ENCODE peak calls at places on chromosomes 13 and 19, in seven cellular contexts. One of them, this sample, is unnamed.

GRCh38 chr13:97192166-97192565 is 30.0 kb upstream of the MBNL2 start:
- DNase-seq in AG04450: no peak
- DNase-seq in heart left ventricle: no peak
- DNase-seq in heart right ventricle: no peak
- DNase-seq in cardiac muscle cell: no peak
- DNase-seq in DND-41: no peak
- DNase-seq in cardiac fibroblast: no peak
- DNase-seq in this sample: no peak

GRCh38 chr13:74767031-74767430 is 632.8 kb upstream of the KLF12 start:
- DNase-seq in AG04450: no peak
- DNase-seq in heart left ventricle: no peak
- DNase-seq in heart right ventricle: no peak
- DNase-seq in cardiac muscle cell: peak
- DNase-seq in DND-41: no peak
- DNase-seq in cardiac fibroblast: peak
- DNase-seq in this sample: no peak

GRCh38 chr13:34208326-34208725 is 390.4 kb downstream of the RFC3 start:
- DNase-seq in AG04450: no peak
- DNase-seq in heart left ventricle: no peak
- DNase-seq in heart right ventricle: no peak
- DNase-seq in cardiac muscle cell: peak
- DNase-seq in DND-41: no peak
- DNase-seq in cardiac fibroblast: peak
- DNase-seq in this sample: no peak

GRCh38 chr13:30510811-30511371 is 45.2 kb upstream of the HMGB1 start:
- DNase-seq in AG04450: no peak
- DNase-seq in heart left ventricle: no peak
- DNase-seq in heart right ventricle: no peak
- DNase-seq in cardiac muscle cell: no peak
- DNase-seq in DND-41: no peak
- DNase-seq in cardiac fibroblast: no peak
- DNase-seq in this sample: no peak

GRCh38 chr13:40386586-40386985 is 279.9 kb downstream of the FOXO1 start:
- DNase-seq in AG04450: no peak
- DNase-seq in heart left ventricle: no peak
- DNase-seq in heart right ventricle: no peak
- DNase-seq in cardiac muscle cell: no peak
- DNase-seq in DND-41: no peak
- DNase-seq in cardiac fibroblast: no peak
- DNase-seq in this sample: no peak

GRCh38 chr13:113086031-113086750 is 19.4 kb upstream of the F7 start:
- DNase-seq in AG04450: no peak
- DNase-seq in heart left ventricle: peak
- DNase-seq in heart right ventricle: no peak
- DNase-seq in cardiac muscle cell: no peak
- DNase-seq in DND-41: no peak
- DNase-seq in cardiac fibroblast: no peak
- DNase-seq in this sample: no peak

GRCh38 chr19:33387351-33388230 is 14.1 kb downstream of the CEBPG start:
- DNase-seq in AG04450: no peak
- DNase-seq in heart left ventricle: peak
- DNase-seq in heart right ventricle: no peak
- DNase-seq in cardiac muscle cell: no peak
- DNase-seq in DND-41: no peak
- DNase-seq in cardiac fibroblast: no peak
- DNase-seq in this sample: no peak

GRCh38 chr19:55005684-55006488 is 32.2 kb downstream of the GP6 start:
- DNase-seq in AG04450: no peak
- DNase-seq in heart left ventricle: no peak
- DNase-seq in heart right ventricle: no peak
- DNase-seq in cardiac muscle cell: peak
- DNase-seq in DND-41: peak
- DNase-seq in cardiac fibroblast: no peak
- DNase-seq in this sample: peak

GRCh38 chr13:107743983-107744382 is 471.4 kb downstream of the LIG4 start:
- DNase-seq in AG04450: peak
- DNase-seq in heart left ventricle: no peak
- DNase-seq in heart right ventricle: no peak
- DNase-seq in cardiac muscle cell: peak
- DNase-seq in DND-41: no peak
- DNase-seq in cardiac fibroblast: peak
- DNase-seq in this sample: no peak

GRCh38 chr19:38932425-38933179 is 1.9 kb downstream of the MRPS12 start:
- DNase-seq in AG04450: no peak
- DNase-seq in heart left ventricle: no peak
- DNase-seq in heart right ventricle: no peak
- DNase-seq in cardiac muscle cell: peak
- DNase-seq in DND-41: peak
- DNase-seq in cardiac fibroblast: peak
- DNase-seq in this sample: peak

GRCh38 chr13:80341098-80341701 is at the start of gene SPRY2:
- DNase-seq in AG04450: peak
- DNase-seq in heart left ventricle: peak
- DNase-seq in heart right ventricle: peak
- DNase-seq in cardiac muscle cell: peak
- DNase-seq in DND-41: peak
- DNase-seq in cardiac fibroblast: peak
- DNase-seq in this sample: peak

GRCh38 chr19:49637865-49638350 is 2.0 kb downstream of the RRAS start:
- DNase-seq in AG04450: no peak
- DNase-seq in heart left ventricle: peak
- DNase-seq in heart right ventricle: peak
- DNase-seq in cardiac muscle cell: peak
- DNase-seq in DND-41: no peak
- DNase-seq in cardiac fibroblast: peak
- DNase-seq in this sample: no peak

GRCh38 chr19:41896581-41896942 is 13.6 kb downstream of the ARHGEF1 start:
- DNase-seq in AG04450: no peak
- DNase-seq in heart left ventricle: no peak
- DNase-seq in heart right ventricle: no peak
- DNase-seq in cardiac muscle cell: no peak
- DNase-seq in DND-41: no peak
- DNase-seq in cardiac fibroblast: no peak
- DNase-seq in this sample: no peak

GRCh38 chr19:15251749-15252397 is 19.6 kb upstream of the EPHX3 start:
- DNase-seq in AG04450: peak
- DNase-seq in heart left ventricle: peak
- DNase-seq in heart right ventricle: peak
- DNase-seq in cardiac muscle cell: peak
- DNase-seq in DND-41: no peak
- DNase-seq in cardiac fibroblast: peak
- DNase-seq in this sample: no peak

GRCh38 chr13:111115841-111116500 is 861 bp downstream of the ARHGEF7 start:
- DNase-seq in AG04450: peak
- DNase-seq in heart left ventricle: peak
- DNase-seq in heart right ventricle: peak
- DNase-seq in cardiac muscle cell: peak
- DNase-seq in DND-41: no peak
- DNase-seq in cardiac fibroblast: peak
- DNase-seq in this sample: no peak

GRCh38 chr19:35776102-35776788 is 881 bp downstream of the ARHGAP33 start:
- DNase-seq in AG04450: no peak
- DNase-seq in heart left ventricle: no peak
- DNase-seq in heart right ventricle: no peak
- DNase-seq in cardiac muscle cell: no peak
- DNase-seq in DND-41: no peak
- DNase-seq in cardiac fibroblast: no peak
- DNase-seq in this sample: no peak

GRCh38 chr13:51070005-51070649 is 40.9 kb downstream of the C13orf42 start:
- DNase-seq in AG04450: peak
- DNase-seq in heart left ventricle: peak
- DNase-seq in heart right ventricle: peak
- DNase-seq in cardiac muscle cell: peak
- DNase-seq in DND-41: peak
- DNase-seq in cardiac fibroblast: peak
- DNase-seq in this sample: peak
- TF ChIP-seq CTCF in AG04450: peak
- TF ChIP-seq CTCF in heart left ventricle: peak
- TF ChIP-seq CTCF in heart right ventricle: peak
- TF ChIP-seq CTCF in cardiac muscle cell: peak
- TF ChIP-seq CTCF in DND-41: peak
- TF ChIP-seq CTCF in cardiac fibroblast: peak
- TF ChIP-seq CTCF in this sample: peak

GRCh38 chr13:99992912-99993311 is 11.3 kb downstream of the ZIC2 start:
- DNase-seq in AG04450: no peak
- DNase-seq in heart left ventricle: no peak
- DNase-seq in heart right ventricle: no peak
- DNase-seq in cardiac muscle cell: no peak
- DNase-seq in DND-41: no peak
- DNase-seq in cardiac fibroblast: no peak
- DNase-seq in this sample: no peak

GRCh38 chr13:99992376-99992775 is 10.8 kb downstream of the ZIC2 start:
- DNase-seq in AG04450: no peak
- DNase-seq in heart left ventricle: no peak
- DNase-seq in heart right ventricle: no peak
- DNase-seq in cardiac muscle cell: no peak
- DNase-seq in DND-41: no peak
- DNase-seq in cardiac fibroblast: no peak
- DNase-seq in this sample: no peak

GRCh38 chr13:99991013-99991805 is 9.6 kb downstream of the ZIC2 start:
- DNase-seq in AG04450: no peak
- DNase-seq in heart left ventricle: no peak
- DNase-seq in heart right ventricle: no peak
- DNase-seq in cardiac muscle cell: no peak
- DNase-seq in DND-41: no peak
- DNase-seq in cardiac fibroblast: no peak
- DNase-seq in this sample: no peak

GRCh38 chr13:99990045-99990977 is 8.7 kb downstream of the ZIC2 start:
- DNase-seq in AG04450: no peak
- DNase-seq in heart left ventricle: no peak
- DNase-seq in heart right ventricle: no peak
- DNase-seq in cardiac muscle cell: no peak
- DNase-seq in DND-41: no peak
- DNase-seq in cardiac fibroblast: no peak
- DNase-seq in this sample: no peak

GRCh38 chr13:99991806-99992242 is 10.2 kb downstream of the ZIC2 start:
- DNase-seq in AG04450: no peak
- DNase-seq in heart left ventricle: no peak
- DNase-seq in heart right ventricle: no peak
- DNase-seq in cardiac muscle cell: no peak
- DNase-seq in DND-41: no peak
- DNase-seq in cardiac fibroblast: no peak
- DNase-seq in this sample: no peak
- H3K4me3 ChIP-seq in AG04450: no peak
- H3K4me3 ChIP-seq in heart left ventricle: no peak
- H3K4me3 ChIP-seq in heart right ventricle: no peak
- H3K4me3 ChIP-seq in cardiac muscle cell: no peak
- H3K4me3 ChIP-seq in DND-41: no peak
- H3K4me3 ChIP-seq in cardiac fibroblast: no peak
- H3K4me3 ChIP-seq in this sample: no peak

DNA sequence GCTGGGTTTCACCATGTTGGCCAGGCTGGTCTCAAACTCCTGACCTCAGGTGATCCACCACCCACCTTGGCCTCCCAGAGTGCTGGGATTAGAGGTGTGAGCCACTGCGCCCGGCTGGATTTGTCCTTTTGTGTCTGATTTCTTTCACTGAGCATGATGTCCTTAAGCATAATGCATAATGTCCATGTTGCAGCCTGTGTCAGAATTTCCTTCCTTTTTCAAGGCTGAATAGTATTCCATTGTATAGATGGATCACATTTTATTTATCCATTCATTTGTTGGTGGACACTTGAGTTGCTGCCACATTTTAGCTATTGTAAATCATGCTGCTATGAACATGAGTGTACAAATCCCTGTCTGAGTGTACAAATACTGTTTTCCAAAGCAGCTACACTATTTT is 25.5 kb downstream of the RFX2 start:
- DNase-seq in AG04450: no peak
- DNase-seq in heart left ventricle: no peak
- DNase-seq in heart right ventricle: no peak
- DNase-seq in cardiac muscle cell: no peak
- DNase-seq in DND-41: no peak
- DNase-seq in cardiac fibroblast: no peak
- DNase-seq in this sample: no peak
- TF ChIP-seq CTCF in AG04450: no peak
- TF ChIP-seq CTCF in heart left ventricle: no peak
- TF ChIP-seq CTCF in heart right ventricle: no peak
- TF ChIP-seq CTCF in cardiac muscle cell: no peak
- TF ChIP-seq CTCF in DND-41: no peak
- TF ChIP-seq CTCF in cardiac fibroblast: no peak
- TF ChIP-seq CTCF in this sample: no peak

GRCh38 chr13:20429682-20430081 is 96.0 kb downstream of the CRYL1 start:
- DNase-seq in AG04450: no peak
- DNase-seq in heart left ventricle: no peak
- DNase-seq in heart right ventricle: no peak
- DNase-seq in cardiac muscle cell: no peak
- DNase-seq in DND-41: no peak
- DNase-seq in cardiac fibroblast: no peak
- DNase-seq in this sample: no peak

GRCh38 chr13:20430296-20430695 is 95.4 kb downstream of the CRYL1 start:
- DNase-seq in AG04450: no peak
- DNase-seq in heart left ventricle: no peak
- DNase-seq in heart right ventricle: no peak
- DNase-seq in cardiac muscle cell: no peak
- DNase-seq in DND-41: no peak
- DNase-seq in cardiac fibroblast: no peak
- DNase-seq in this sample: no peak

GRCh38 chr13:20426766-20427448 is 98.8 kb downstream of the CRYL1 start:
- DNase-seq in AG04450: no peak
- DNase-seq in heart left ventricle: no peak
- DNase-seq in heart right ventricle: no peak
- DNase-seq in cardiac muscle cell: peak
- DNase-seq in DND-41: no peak
- DNase-seq in cardiac fibroblast: peak
- DNase-seq in this sample: no peak

GRCh38 chr13:20431080-20431479 is 94.6 kb downstream of the CRYL1 start:
- DNase-seq in AG04450: no peak
- DNase-seq in heart left ventricle: no peak
- DNase-seq in heart right ventricle: no peak
- DNase-seq in cardiac muscle cell: no peak
- DNase-seq in DND-41: no peak
- DNase-seq in cardiac fibroblast: no peak
- DNase-seq in this sample: no peak

DNA sequence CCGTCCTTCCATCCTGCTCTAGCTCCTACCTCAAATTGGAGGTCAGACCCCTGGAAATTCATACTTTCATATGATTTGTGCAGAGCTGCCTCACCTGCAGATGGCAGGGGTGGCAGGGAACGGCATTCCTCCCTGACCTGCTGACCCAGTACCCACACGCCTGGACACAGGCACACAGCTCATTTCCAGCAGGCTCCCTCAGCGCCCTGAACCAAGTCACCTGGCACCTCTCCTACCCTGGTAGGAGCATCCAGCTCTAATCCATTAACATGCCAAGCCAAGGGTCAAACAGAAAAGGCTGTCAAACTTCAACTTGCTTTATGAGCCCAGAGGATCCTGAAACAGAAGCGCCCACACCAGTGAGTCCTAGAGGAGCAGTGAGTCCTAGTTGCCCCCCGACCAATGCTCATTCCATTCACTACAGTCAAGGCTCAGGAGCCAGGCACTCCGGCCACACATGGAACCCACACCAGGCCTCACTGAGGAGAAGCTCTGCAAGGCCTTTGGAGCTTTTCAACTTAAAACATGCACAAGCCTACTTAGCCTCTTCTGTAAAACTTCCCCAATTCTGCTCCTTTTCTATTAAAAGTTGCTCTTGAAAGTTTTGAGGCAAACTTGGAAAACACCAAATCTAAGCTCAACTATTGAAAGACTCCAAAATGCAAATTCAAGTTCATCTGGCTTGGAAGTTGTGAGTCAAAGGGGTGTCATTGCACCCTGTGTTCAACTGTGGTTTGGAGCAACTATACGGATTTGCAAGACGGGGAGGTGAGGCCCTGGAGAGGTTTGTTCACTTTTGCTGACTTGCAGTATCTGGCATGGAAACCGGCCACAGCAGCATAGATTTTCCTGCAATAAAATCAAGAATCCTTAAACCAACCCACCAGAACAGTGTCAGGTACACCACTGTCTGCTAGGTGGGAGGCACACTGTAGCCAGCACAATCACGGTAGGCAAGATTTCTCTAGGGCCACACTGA is 96.7 kb downstream of the CRYL1 start:
- DNase-seq in AG04450: no peak
- DNase-seq in heart left ventricle: no peak
- DNase-seq in heart right ventricle: no peak
- DNase-seq in cardiac muscle cell: no peak
- DNase-seq in DND-41: no peak
- DNase-seq in cardiac fibroblast: no peak
- DNase-seq in this sample: peak
- H3K4me3 ChIP-seq in AG04450: no peak
- H3K4me3 ChIP-seq in heart left ventricle: no peak
- H3K4me3 ChIP-seq in heart right ventricle: no peak
- H3K4me3 ChIP-seq in cardiac muscle cell: no peak
- H3K4me3 ChIP-seq in DND-41: no peak
- H3K4me3 ChIP-seq in cardiac fibroblast: no peak
- H3K4me3 ChIP-seq in this sample: no peak